ENCODE peak calls at places on chromosomes 6 and 20, in eight cellular contexts. V, P, D, B, Y, A, R and T are unnamed samples.

GRCh38 chr6:83462524-83462923 is 31.7 kb upstream of the ME1 start:
- DNase-seq in R (no peak), B (no peak), P (no peak), Y (no peak), V (no peak), D (no peak), A (no peak), T (no peak)

GRCh38 chr6:41448256-41448655 is 97.9 kb upstream of the FOXP4 start:
- DNase-seq in B (no peak), V (no peak), R (no peak), A (no peak), Y (no peak), D (no peak), P (no peak), T (no peak)

GRCh38 chr6:43674921-43675320 is 12.7 kb downstream of the MRPS18A start:
- DNase-seq in Y (no peak), P (no peak), D (no peak), A (no peak), B (no peak), V (no peak), R (no peak), T (no peak)

GRCh38 chr20:21355981-21356380 is 41.3 kb downstream of the NKX2-4 start:
- DNase-seq in A (no peak), B (no peak), V (no peak), Y (no peak), D (no peak), P (no peak), R (no peak), T (no peak)

GRCh38 chr6:27161946-27162603 is 85.4 kb upstream of the PRSS16 start:
- DNase-seq in A (peak; percentile 72), P (no peak), D (no peak), Y (peak; percentile 62), B (no peak), R (no peak), V (no peak), T (peak; percentile 76)

GRCh38 chr6:21808045-21808470 is 214.5 kb downstream of the SOX4 start:
- DNase-seq in B (peak; percentile 65), P (no peak), V (no peak), D (no peak), Y (no peak), A (peak; percentile 86), R (peak; percentile 17), T (peak; percentile 68)

GRCh38 chr6:87710090-87710489 is 8.1 kb upstream of the AKIRIN2 start:
- DNase-seq in D (no peak), V (no peak), A (no peak), Y (no peak), R (no peak), B (no peak), P (no peak), T (no peak)

GRCh38 chr20:16485406-16485805 is 87.8 kb downstream of the KIF16B start:
- DNase-seq in R (no peak), V (no peak), B (no peak), P (no peak), D (no peak), A (peak; percentile 64), Y (no peak), T (no peak)

GRCh38 chr20:9457055-9457454 is 57.3 kb upstream of the LAMP5 start:
- DNase-seq in B (no peak), V (no peak), Y (no peak), D (no peak), R (no peak), P (no peak), A (no peak), T (no peak)

GRCh38 chr20:22383156-22383555 is 201.2 kb downstream of the FOXA2 start:
- DNase-seq in R (no peak), V (no peak), D (no peak), A (no peak), P (no peak), Y (no peak), B (no peak), T (no peak)

GRCh38 chr6:167045828-167046580 is 46.8 kb downstream of the CEP43 start:
- DNase-seq in P (no peak), A (no peak), B (no peak), R (no peak), D (no peak), V (no peak), Y (no peak), T (no peak)

GRCh38 chr20:16368645-16369292 is 204.5 kb downstream of the KIF16B start:
- DNase-seq in B (no peak), V (no peak), A (peak; percentile 57), R (no peak), Y (no peak), P (no peak), D (no peak), T (peak; percentile 46)

GRCh38 chr6:167420858-167421766 is 96.2 kb downstream of the TTLL2 start:
- DNase-seq in V (no peak), R (no peak), P (no peak), Y (no peak), A (no peak), D (no peak), B (peak; percentile 34), T (no peak)

GRCh38 chr20:19431906-19432305 is 219.5 kb downstream of the SLC24A3 start:
- DNase-seq in B (no peak), R (no peak), D (no peak), A (no peak), V (no peak), P (no peak), Y (no peak), T (no peak)

GRCh38 chr20:59939879-59940128 is 301 bp downstream of the PPP1R3D start:
- DNase-seq in D (peak; percentile 58), P (no peak), V (no peak), Y (no peak), R (peak; percentile 43), A (no peak), B (no peak), T (no peak)

GRCh38 chr6:73585566-73586415 is 65.0 kb upstream of the EEF1A1 start:
- DNase-seq in R (no peak), B (no peak), P (peak; percentile 69), V (peak; percentile 69), A (peak; percentile 80), D (no peak), Y (peak; percentile 72), T (peak; percentile 87)

GRCh38 chr6:31771992-31772358 is 5.2 kb downstream of the VWA7 start:
- DNase-seq in Y (no peak), V (no peak), P (no peak), B (no peak), A (peak; percentile 63), R (no peak), D (no peak), T (peak; percentile 41)

GRCh38 chr6:7446056-7446455 is 56.4 kb downstream of the RIOK1 start:
- DNase-seq in B (no peak), D (no peak), P (no peak), A (no peak), R (no peak), V (no peak), Y (no peak), T (no peak)

GRCh38 chr20:6162239-6162638 is 39.4 kb upstream of the FERMT1 start:
- DNase-seq in R (peak; percentile 74), D (peak; percentile 64), Y (no peak), P (peak; percentile 76), A (peak; percentile 7), V (peak; percentile 48), B (peak; percentile 74), T (peak; percentile 77)

GRCh38 chr6:126170875-126171489 is 168.9 kb upstream of the CENPW start:
- DNase-seq in B (no peak), V (no peak), R (no peak), D (no peak), P (no peak), Y (no peak), A (peak; percentile 38), T (peak; percentile 42)
- TF ChIP-seq CTCF in B (peak; percentile 46), V (no peak), R (peak; percentile 12), D (peak; percentile 52), P (no peak), Y (peak; percentile 78), A (peak; percentile 58), T (peak; percentile 55)

GRCh38 chr6:11969092-11969491 is 43.0 kb upstream of the HIVEP1 start:
- DNase-seq in A (peak; percentile 55), B (no peak), R (no peak), D (no peak), P (no peak), Y (no peak), V (no peak), T (peak; percentile 98)
- H3K4me3 ChIP-seq in A (no peak overlapping the region), B (peak overlapping the region; percentile 3), R (no peak overlapping the region), D (peak overlapping the region; percentile 12), P (peak overlapping the region; percentile 10), Y (no peak overlapping the region), V (no peak overlapping the region), T (peak overlapping the region; percentile 41)

GRCh38 chr6:32971245-32971580 is 2.8 kb downstream of the BRD2 start:
- DNase-seq in Y (no peak), R (no peak), B (no peak), A (no peak), P (no peak), V (no peak), D (no peak), T (no peak)

GRCh38 chr6:32970413-32971244 is 2.2 kb downstream of the BRD2 start:
- DNase-seq in A (peak; percentile 90), B (peak; percentile 86), D (peak; percentile 91), V (peak; percentile 87), Y (peak; percentile 60), P (peak; percentile 83), R (peak; percentile 93), T (peak; percentile 92)

GRCh38 chr6:32972353-32973143 is 4.2 kb downstream of the BRD2 start:
- DNase-seq in V (no peak), D (peak; percentile 47), B (no peak), P (no peak), A (no peak), Y (no peak), R (peak; percentile 46), T (no peak)

GRCh38 chr6:32973144-32973854 is 4.9 kb downstream of the BRD2 start:
- DNase-seq in P (peak; percentile 40), D (no peak), V (no peak), Y (no peak), B (no peak), R (peak; percentile 31), A (no peak), T (peak; percentile 45)

DNA sequence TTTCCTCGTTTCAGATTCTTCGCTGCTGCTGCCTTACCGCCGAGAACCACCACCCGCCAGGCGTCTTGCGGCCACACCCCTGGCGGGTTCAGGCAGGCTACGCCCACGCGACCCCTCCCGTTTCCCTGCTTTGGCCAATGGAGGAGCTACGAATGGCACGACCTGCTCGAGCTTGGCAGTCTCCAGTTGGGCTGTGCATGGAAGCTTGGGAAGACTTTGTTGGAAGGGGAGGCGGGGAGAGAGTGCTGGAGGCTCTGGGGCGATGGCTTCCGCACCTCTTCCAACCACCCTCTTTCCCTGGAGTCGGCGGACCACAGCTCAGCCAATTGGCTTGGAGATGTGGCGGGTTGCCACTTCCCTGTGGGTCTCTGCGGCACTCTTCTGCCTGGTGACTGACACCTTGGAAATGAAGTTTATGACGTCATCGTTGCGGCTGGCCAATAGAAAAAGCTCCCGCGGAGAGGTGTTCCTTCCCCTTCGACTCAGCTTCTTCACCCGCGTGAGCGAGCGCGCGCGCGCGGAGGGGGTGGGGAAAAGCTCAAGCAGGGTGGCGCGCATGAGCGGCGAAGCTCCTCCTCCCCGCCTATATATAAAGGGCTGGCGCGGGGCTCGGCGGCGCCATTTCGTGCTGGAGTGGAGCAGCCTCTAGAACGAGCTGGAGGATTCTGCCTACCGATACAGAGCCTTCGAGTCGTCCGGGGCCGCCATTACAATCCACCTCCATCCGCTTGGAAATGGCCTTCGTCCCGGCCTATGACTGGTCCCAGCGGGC is 3.4 kb downstream of the BRD2 start:
- DNase-seq in P (peak; percentile 99), R (peak; percentile 99), D (peak; percentile 99), A (peak; percentile 100), B (peak; percentile 100), V (peak; percentile 100), Y (peak; percentile 100), T (peak; percentile 100)
- TF ChIP-seq CTCF in P (no peak), R (no peak), D (no peak), A (no peak), B (no peak), V (no peak), Y (no peak), T (no peak)

GRCh38 chr6:75643173-75643572 is 41.5 kb downstream of the SENP6 start:
- DNase-seq in R (no peak), V (no peak), P (no peak), A (no peak), B (no peak), D (no peak), Y (no peak), T (no peak)
- H3K4me3 ChIP-seq in R (no peak overlapping the region), V (no peak overlapping the region), P (no peak overlapping the region), A (no peak overlapping the region), B (no peak overlapping the region), D (no peak overlapping the region), Y (no peak overlapping the region), T (no peak overlapping the region)